ENCODE peak calls at places on chromosomes 2 and 18, in nine cellular contexts. W, N, X, Q, L, I, G, M and J are unnamed samples.

GRCh38 chr18:36828157-36828629 is 609 bp downstream of the TPGS2 start:
- DNase-seq in Q (no peak), I (no peak), M (no peak), G (no peak), N (peak), L (no peak), X (no peak), W (no peak), J (no peak)

GRCh38 chr2:105243961-105244360 is 2.4 kb downstream of the GPR45 start:
- DNase-seq in N (no peak), M (no peak), W (no peak), L (no peak), I (no peak), Q (no peak), G (no peak), X (no peak), J (no peak)

GRCh38 chr2:69310267-69310666 is 76.8 kb downstream of the GFPT1 start:
- DNase-seq in W (no peak), X (no peak), N (no peak), I (peak), Q (no peak), G (no peak), L (no peak), M (no peak), J (no peak)

GRCh38 chr18:69233465-69234054 is 167.1 kb upstream of the DOK6 start:
- DNase-seq in L (no peak), N (no peak), Q (no peak), G (no peak), X (no peak), I (no peak), M (no peak), W (no peak), J (no peak)

GRCh38 chr2:167908786-167909185 is 338.6 kb downstream of the STK39 start:
- DNase-seq in I (no peak), X (no peak), M (no peak), N (no peak), W (no peak), L (no peak), Q (no peak), G (no peak), J (no peak)

GRCh38 chr2:119760237-119760807 is 600 bp downstream of the PTPN4 start:
- DNase-seq in L (peak), W (no peak), I (no peak), G (peak), M (no peak), Q (no peak), X (no peak), N (peak), J (no peak)

GRCh38 chr2:5743992-5744391 is 51.8 kb downstream of the SOX11 start:
- DNase-seq in L (no peak), X (no peak), I (no peak), M (no peak), G (no peak), W (no peak), N (no peak), Q (no peak), J (no peak)

GRCh38 chr2:101305492-101306123 is 2.9 kb downstream of the RNF149 start:
- DNase-seq in I (no peak), N (no peak), W (no peak), Q (no peak), L (no peak), G (no peak), X (no peak), M (no peak), J (no peak)

GRCh38 chr18:79951545-79952456 is at the start of gene SLC66A2:
- DNase-seq in N (peak), G (peak), I (peak), M (no peak), Q (peak), W (peak), X (peak), L (peak), J (peak)

GRCh38 chr2:21047161-21048009 is 3.5 kb upstream of the APOB start:
- DNase-seq in N (no peak), M (no peak), X (no peak), G (no peak), I (no peak), L (peak), Q (no peak), W (no peak), J (no peak)

GRCh38 chr2:45610281-45611019 is 617 bp downstream of the SRBD1 start:
- DNase-seq in W (peak), L (peak), N (peak), M (peak), G (peak), X (no peak), I (peak), Q (peak), J (peak)

GRCh38 chr2:126657146-126657635 is 1.2 kb downstream of the GYPC start:
- DNase-seq in L (peak), W (peak), I (peak), Q (no peak), M (no peak), N (peak), G (peak), X (no peak), J (peak)

GRCh38 chr2:146623771-146624170 is 1221.1 kb upstream of the ACVR2A start:
- DNase-seq in Q (no peak), I (no peak), X (no peak), W (no peak), M (no peak), L (no peak), G (no peak), N (no peak), J (no peak)

GRCh38 chr2:195732569-195732968 is 75.5 kb downstream of the SLC39A10 start:
- DNase-seq in N (no peak), X (no peak), M (no peak), L (no peak), Q (no peak), W (no peak), I (no peak), G (no peak), J (no peak)

GRCh38 chr2:112864072-112864471 is 27.5 kb upstream of the IL1B start:
- DNase-seq in G (no peak), X (no peak), L (no peak), Q (no peak), I (no peak), W (no peak), M (no peak), N (no peak), J (no peak)

GRCh38 chr2:226690471-226691024 is 109.1 kb downstream of the IRS1 start:
- DNase-seq in X (no peak), Q (no peak), W (peak), I (no peak), G (no peak), N (no peak), M (no peak), L (no peak), J (no peak)

GRCh38 chr2:195710407-195710806 is 53.4 kb downstream of the SLC39A10 start:
- DNase-seq in L (no peak), N (no peak), M (no peak), G (no peak), Q (no peak), I (no peak), X (no peak), W (no peak), J (no peak)

GRCh38 chr2:126900646-126901319 is 2.1 kb downstream of the TEX51 start:
- DNase-seq in W (no peak), I (no peak), G (peak), Q (no peak), M (no peak), L (peak), X (no peak), N (no peak), J (no peak)

GRCh38 chr18:43471873-43472272 is 194.6 kb upstream of the SYT4 start:
- DNase-seq in M (no peak), W (no peak), X (no peak), G (no peak), I (no peak), L (no peak), N (no peak), Q (no peak), J (no peak)

GRCh38 chr2:65754219-65754618 is 321.8 kb upstream of the SPRED2 start:
- DNase-seq in I (no peak), N (no peak), W (peak), Q (no peak), M (no peak), G (no peak), X (no peak), L (no peak), J (no peak)

GRCh38 chr18:44654555-44654954 is 26.1 kb upstream of the SETBP1 start:
- DNase-seq in I (no peak), Q (no peak), G (no peak), W (no peak), X (no peak), L (no peak), M (no peak), N (no peak), J (no peak)

GRCh38 chr2:152475982-152476381 is 141.0 kb downstream of the FMNL2 start:
- DNase-seq in Q (no peak), X (no peak), W (no peak), L (no peak), M (no peak), N (no peak), I (no peak), G (no peak), J (no peak)

GRCh38 chr18:21180588-21180987 is 61.4 kb upstream of the GREB1L start:
- DNase-seq in W (no peak), Q (no peak), G (no peak), L (no peak), M (no peak), X (no peak), N (no peak), I (no peak), J (no peak)

GRCh38 chr18:21191596-21192307 is 50.3 kb upstream of the GREB1L start:
- DNase-seq in N (peak), L (peak), Q (peak), W (peak), X (no peak), I (peak), G (no peak), M (no peak), J (peak)

GRCh38 chr18:58227361-58227930 is 183.4 kb downstream of the NEDD4L start:
- DNase-seq in Q (no peak), X (no peak), I (no peak), N (no peak), M (no peak), W (no peak), G (no peak), L (no peak), J (no peak)

GRCh38 chr2:205590759-205591158 is 91.5 kb upstream of the NRP2 start:
- DNase-seq in W (no peak), M (no peak), Q (no peak), G (no peak), L (no peak), I (no peak), X (no peak), N (no peak), J (no peak)

GRCh38 chr2:173271825-173272224 is 82.8 kb upstream of the CDCA7 start:
- DNase-seq in G (no peak), X (no peak), I (no peak), Q (no peak), N (no peak), L (no peak), W (no peak), M (no peak), J (no peak)

GRCh38 chr2:23712756-23713151 is 214.2 kb downstream of the ATAD2B start:
- DNase-seq in W (no peak), N (no peak), Q (no peak), L (no peak), I (no peak), X (no peak), M (no peak), G (no peak), J (no peak)

GRCh38 chr2:101508636-101509035 is 33.7 kb upstream of the RFX8 start:
- DNase-seq in L (no peak), N (no peak), W (no peak), I (no peak), X (no peak), M (no peak), Q (no peak), G (no peak), J (no peak)

GRCh38 chr2:78330181-78330580 is 695.3 kb upstream of the REG3G start:
- DNase-seq in I (no peak), Q (no peak), G (no peak), L (no peak), W (no peak), M (no peak), X (no peak), N (no peak), J (no peak)

DNA sequence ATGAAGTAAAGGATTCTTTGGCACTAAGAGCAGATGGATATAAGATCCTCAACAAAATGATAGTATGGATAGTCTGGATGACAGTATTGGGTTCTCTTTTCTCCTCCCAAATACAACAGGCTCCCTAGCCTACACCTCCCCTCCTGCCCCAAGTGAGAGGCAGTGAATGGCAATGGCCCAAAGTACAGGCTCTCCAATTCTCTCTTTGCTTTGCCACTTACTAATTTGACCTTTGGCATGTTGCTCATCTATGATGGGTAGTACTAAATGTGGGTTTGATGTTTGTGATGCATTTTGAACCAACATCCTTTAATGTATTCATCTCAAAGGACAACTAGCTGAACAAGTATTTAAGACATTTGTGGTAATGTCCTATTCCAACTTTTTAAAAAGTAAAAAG is 65.9 kb downstream of the EIF5B start:
- DNase-seq in L (no peak), G (no peak), W (no peak), I (no peak), M (no peak), X (no peak), Q (no peak), N (no peak), J (no peak)
- TF ChIP-seq POLR2A in L (no peak), G (no peak), W (no peak), I (no peak), M (no peak), X (no peak), Q (no peak), N (no peak), J (no peak)

DNA sequence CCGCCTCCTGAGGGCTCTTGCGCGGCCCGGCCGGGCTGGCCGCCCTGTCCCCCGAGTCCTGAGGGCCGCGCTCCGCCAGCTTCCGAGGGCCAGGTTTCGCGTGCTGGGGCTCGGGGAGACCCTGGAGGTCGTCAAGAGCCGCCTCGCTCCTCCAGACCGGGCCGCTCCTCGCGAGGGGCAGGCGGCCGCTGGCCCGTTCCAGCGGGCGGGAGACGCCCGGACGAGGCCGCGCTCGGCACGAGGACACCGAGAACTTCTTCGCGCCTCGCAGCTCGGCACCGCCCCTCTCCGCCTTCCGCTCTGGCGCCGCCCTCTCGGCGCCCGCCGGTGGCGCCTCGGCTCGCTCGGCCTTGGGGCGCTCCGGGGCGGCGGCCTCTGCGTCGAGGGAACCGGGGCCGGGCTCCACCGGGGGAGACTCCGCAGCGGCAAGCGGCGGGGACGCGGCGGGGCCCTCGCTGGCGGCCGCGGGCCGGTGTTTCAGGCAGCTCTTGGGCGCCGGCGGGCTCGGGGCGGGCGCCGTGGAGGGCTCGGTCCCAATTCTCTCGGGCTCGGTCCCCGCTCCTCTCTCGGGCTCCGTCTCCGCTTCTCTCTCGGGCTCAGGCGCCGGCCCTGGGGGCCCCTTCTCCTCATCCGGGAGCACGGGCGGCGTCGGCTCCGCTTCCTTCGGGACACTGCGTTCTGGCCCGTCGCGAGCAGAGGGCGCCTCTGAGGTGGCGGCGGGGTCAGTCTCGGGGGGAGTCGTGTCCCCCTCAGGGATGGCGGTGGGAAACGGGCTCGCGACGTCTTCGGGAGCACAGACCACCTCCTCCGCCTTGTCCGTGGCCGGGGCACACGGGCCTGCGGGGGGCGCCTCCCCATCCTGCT is 91.6 kb upstream of the MGAT4A start:
- DNase-seq in W (peak), X (no peak), I (peak), L (peak), G (no peak), N (no peak), Q (no peak), M (no peak), J (no peak)
- TF ChIP-seq CTCF in W (no peak), X (peak), I (no peak), L (no peak), G (peak), N (no peak), Q (no peak), M (peak), J (peak)

GRCh38 chr2:54000524-54000923 is 29.7 kb upstream of the PSME4 start:
- DNase-seq in G (no peak), W (no peak), L (no peak), Q (no peak), N (no peak), I (no peak), M (no peak), X (no peak), J (no peak)
- TF ChIP-seq POLR2A in G (no peak), W (no peak), L (no peak), Q (no peak), N (no peak), I (no peak), M (no peak), X (no peak), J (no peak)

DNA sequence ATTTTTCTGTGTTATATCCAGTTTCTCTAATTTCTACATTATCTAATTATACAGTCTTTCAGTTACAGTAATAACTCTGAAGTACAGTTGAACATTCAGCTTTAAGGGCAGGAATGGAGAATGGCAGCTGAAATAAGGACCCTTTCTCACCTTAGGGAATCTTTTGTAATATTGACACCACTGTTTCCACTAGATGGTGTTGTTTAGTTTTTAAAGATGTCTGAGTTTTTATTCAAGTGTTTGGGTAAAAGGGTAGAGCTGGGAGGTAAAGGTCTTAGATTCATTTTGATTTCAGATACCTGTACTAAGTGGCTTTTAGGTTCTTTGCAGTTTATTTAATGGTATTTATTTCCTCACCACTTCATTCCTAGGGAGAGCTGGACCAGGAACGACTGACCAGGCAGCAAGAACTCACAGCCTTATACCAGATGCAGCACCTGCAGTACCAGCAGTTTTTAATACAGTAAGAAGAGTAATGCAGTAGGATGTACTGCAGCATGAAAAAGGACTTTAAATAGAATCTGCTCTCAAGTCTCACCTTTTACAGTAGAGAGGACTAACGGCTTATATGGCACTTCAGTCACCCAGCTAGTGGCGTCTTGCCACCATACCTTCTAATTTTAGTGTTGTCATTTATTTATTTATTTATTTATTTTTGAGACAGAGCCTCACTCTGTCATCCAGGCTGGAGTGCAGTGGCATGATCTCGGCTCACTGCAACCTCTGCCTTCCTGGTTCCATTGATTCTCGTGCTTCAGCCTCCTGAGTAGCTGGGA is 33.2 kb upstream of the KCNJ13 start:
- DNase-seq in M (no peak), N (no peak), X (no peak), L (no peak), Q (no peak), I (no peak), W (peak), G (no peak), J (no peak)
- TF ChIP-seq CTCF in M (no peak), N (no peak), X (no peak), L (no peak), Q (peak), I (no peak), W (no peak), G (no peak), J (no peak)

GRCh38 chr2:200306719-200306968 is 151 bp downstream of the SPATS2L start:
- DNase-seq in N (no peak), I (no peak), G (no peak), W (no peak), M (no peak), Q (no peak), X (no peak), L (no peak), J (no peak)
- TF ChIP-seq POLR2A in N (peak), I (no peak), G (no peak), W (peak), M (peak), Q (no peak), X (no peak), L (no peak), J (no peak)

DNA sequence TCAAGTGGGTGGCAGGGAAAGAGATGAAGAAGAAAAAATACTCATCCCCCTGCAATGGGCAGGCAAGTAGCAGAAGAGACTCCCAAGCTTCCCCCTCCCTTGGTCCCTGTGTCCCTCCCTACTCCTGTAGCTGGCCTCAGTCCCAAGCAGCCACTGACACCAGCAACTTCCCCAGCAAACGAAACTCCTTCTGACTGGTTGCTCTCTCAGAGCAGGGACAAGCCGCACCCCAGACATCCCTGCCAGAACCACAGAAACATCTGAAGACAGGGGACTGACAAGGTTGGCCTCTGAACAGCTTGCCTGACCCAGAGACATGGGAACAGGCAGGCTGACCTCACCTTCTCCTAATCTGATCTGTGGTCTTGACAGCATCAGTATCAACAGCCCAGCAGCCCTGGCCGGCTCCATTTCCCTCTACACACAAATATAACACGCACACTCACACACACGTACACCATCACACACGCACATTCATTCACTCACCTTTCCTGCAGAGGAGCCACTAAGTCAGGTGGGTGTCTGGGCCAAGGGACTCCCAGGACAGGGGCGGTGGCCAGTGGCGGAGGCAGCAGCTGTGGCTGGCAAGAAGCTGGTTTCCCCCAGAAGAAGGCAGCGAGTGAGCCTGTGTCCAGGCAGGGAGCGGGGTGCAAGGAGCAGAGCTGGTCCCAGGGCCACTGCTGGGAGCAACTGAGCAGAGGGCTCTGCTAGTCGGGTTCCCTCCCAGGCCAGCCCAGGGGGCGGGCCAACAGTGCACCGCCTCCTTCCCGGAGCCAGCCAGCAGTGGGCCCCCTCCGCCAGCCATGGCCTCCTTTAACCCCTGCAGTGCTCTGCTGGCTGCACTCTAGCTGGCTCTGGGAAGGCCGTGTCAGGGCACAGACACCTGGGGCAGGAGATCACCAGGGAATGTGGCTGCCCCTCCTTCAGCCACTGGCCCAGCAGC is 59.1 kb downstream of the TNS1 start:
- DNase-seq in N (peak), G (peak), X (no peak), W (peak), Q (peak), L (peak), M (no peak), I (peak), J (peak)
- TF ChIP-seq CTCF in N (no peak), G (no peak), X (no peak), W (peak), Q (no peak), L (peak), M (no peak), I (no peak), J (peak)

GRCh38 chr2:74343316-74343715 is at the start of gene SLC4A5:
- DNase-seq in G (no peak), N (no peak), I (no peak), Q (no peak), W (no peak), X (no peak), L (no peak), M (no peak), J (no peak)
- TF ChIP-seq POLR2A in G (no peak), N (no peak), I (no peak), Q (no peak), W (no peak), X (no peak), L (no peak), M (no peak), J (no peak)